ENCODE peak calls at places on chromosome 5, in eight cellular contexts. One of them, this sample, is unnamed.

GRCh38 chr5:132100672-132101261 is 27.2 kb downstream of the CSF2 start:
- DNase-seq in LHCN-M2: no peak
- DNase-seq in stimulated activated CD4-positive, alpha-beta T cell treated with anti-CD3 and anti-CD28 coated beads, TNF-alpha, amount 100 ng/mL, for 4 hours: no peak
- DNase-seq in stimulated activated CD8-positive, alpha-beta memory T cell treated with anti-CD3 and anti-CD28 coated beads, Interleukin-12 subunit alpha, Interleukin-12 subunit beta, amount 100 ng/mL, for 1 hour: no peak
- DNase-seq in H7: no peak
- DNase-seq in activated CD4-positive, alpha-beta memory T cell treated with anti-CD3 and anti-CD28 coated beads for 36 hours: peak
- DNase-seq in NCI-H774: no peak
- DNase-seq in IMR-90: no peak
- DNase-seq in this sample: no peak

GRCh38 chr5:133287500-133287899 is 235.7 kb downstream of the HSPA4 start:
- DNase-seq in LHCN-M2: peak
- DNase-seq in stimulated activated CD4-positive, alpha-beta T cell treated with anti-CD3 and anti-CD28 coated beads, TNF-alpha, amount 100 ng/mL, for 4 hours: no peak
- DNase-seq in stimulated activated CD8-positive, alpha-beta memory T cell treated with anti-CD3 and anti-CD28 coated beads, Interleukin-12 subunit alpha, Interleukin-12 subunit beta, amount 100 ng/mL, for 1 hour: peak
- DNase-seq in H7: peak
- DNase-seq in activated CD4-positive, alpha-beta memory T cell treated with anti-CD3 and anti-CD28 coated beads for 36 hours: no peak
- DNase-seq in NCI-H774: no peak
- DNase-seq in IMR-90: peak
- DNase-seq in this sample: peak

GRCh38 chr5:167899490-167899889 is 392.0 kb upstream of the WWC1 start:
- DNase-seq in LHCN-M2: peak
- DNase-seq in stimulated activated CD4-positive, alpha-beta T cell treated with anti-CD3 and anti-CD28 coated beads, TNF-alpha, amount 100 ng/mL, for 4 hours: no peak
- DNase-seq in stimulated activated CD8-positive, alpha-beta memory T cell treated with anti-CD3 and anti-CD28 coated beads, Interleukin-12 subunit alpha, Interleukin-12 subunit beta, amount 100 ng/mL, for 1 hour: no peak
- DNase-seq in H7: no peak
- DNase-seq in activated CD4-positive, alpha-beta memory T cell treated with anti-CD3 and anti-CD28 coated beads for 36 hours: no peak
- DNase-seq in NCI-H774: no peak
- DNase-seq in IMR-90: peak
- DNase-seq in this sample: no peak

GRCh38 chr5:171595801-171596231 is 176.4 kb downstream of the FGF18 start:
- DNase-seq in LHCN-M2: peak
- DNase-seq in stimulated activated CD4-positive, alpha-beta T cell treated with anti-CD3 and anti-CD28 coated beads, TNF-alpha, amount 100 ng/mL, for 4 hours: no peak
- DNase-seq in stimulated activated CD8-positive, alpha-beta memory T cell treated with anti-CD3 and anti-CD28 coated beads, Interleukin-12 subunit alpha, Interleukin-12 subunit beta, amount 100 ng/mL, for 1 hour: no peak
- DNase-seq in H7: no peak
- DNase-seq in activated CD4-positive, alpha-beta memory T cell treated with anti-CD3 and anti-CD28 coated beads for 36 hours: peak
- DNase-seq in NCI-H774: no peak
- DNase-seq in IMR-90: peak
- DNase-seq in this sample: no peak

GRCh38 chr5:75054110-75054930 is 2.0 kb upstream of the GCNT4 start:
- DNase-seq in LHCN-M2: no peak
- DNase-seq in stimulated activated CD4-positive, alpha-beta T cell treated with anti-CD3 and anti-CD28 coated beads, TNF-alpha, amount 100 ng/mL, for 4 hours: no peak
- DNase-seq in stimulated activated CD8-positive, alpha-beta memory T cell treated with anti-CD3 and anti-CD28 coated beads, Interleukin-12 subunit alpha, Interleukin-12 subunit beta, amount 100 ng/mL, for 1 hour: no peak
- DNase-seq in H7: peak
- DNase-seq in activated CD4-positive, alpha-beta memory T cell treated with anti-CD3 and anti-CD28 coated beads for 36 hours: no peak
- DNase-seq in NCI-H774: no peak
- DNase-seq in IMR-90: peak
- DNase-seq in this sample: no peak

GRCh38 chr5:173638631-173639030 is 22.2 kb upstream of the BOD1 start:
- DNase-seq in LHCN-M2: no peak
- DNase-seq in stimulated activated CD4-positive, alpha-beta T cell treated with anti-CD3 and anti-CD28 coated beads, TNF-alpha, amount 100 ng/mL, for 4 hours: no peak
- DNase-seq in stimulated activated CD8-positive, alpha-beta memory T cell treated with anti-CD3 and anti-CD28 coated beads, Interleukin-12 subunit alpha, Interleukin-12 subunit beta, amount 100 ng/mL, for 1 hour: no peak
- DNase-seq in H7: no peak
- DNase-seq in activated CD4-positive, alpha-beta memory T cell treated with anti-CD3 and anti-CD28 coated beads for 36 hours: no peak
- DNase-seq in NCI-H774: no peak
- DNase-seq in IMR-90: no peak
- DNase-seq in this sample: no peak

GRCh38 chr5:176887252-176887849 is 11.8 kb downstream of the HK3 start:
- DNase-seq in LHCN-M2: no peak
- DNase-seq in stimulated activated CD4-positive, alpha-beta T cell treated with anti-CD3 and anti-CD28 coated beads, TNF-alpha, amount 100 ng/mL, for 4 hours: no peak
- DNase-seq in stimulated activated CD8-positive, alpha-beta memory T cell treated with anti-CD3 and anti-CD28 coated beads, Interleukin-12 subunit alpha, Interleukin-12 subunit beta, amount 100 ng/mL, for 1 hour: no peak
- DNase-seq in H7: peak
- DNase-seq in activated CD4-positive, alpha-beta memory T cell treated with anti-CD3 and anti-CD28 coated beads for 36 hours: no peak
- DNase-seq in NCI-H774: no peak
- DNase-seq in IMR-90: no peak
- DNase-seq in this sample: no peak

GRCh38 chr5:8376478-8376877 is 507.5 kb downstream of the MTRR start:
- DNase-seq in LHCN-M2: no peak
- DNase-seq in stimulated activated CD4-positive, alpha-beta T cell treated with anti-CD3 and anti-CD28 coated beads, TNF-alpha, amount 100 ng/mL, for 4 hours: no peak
- DNase-seq in stimulated activated CD8-positive, alpha-beta memory T cell treated with anti-CD3 and anti-CD28 coated beads, Interleukin-12 subunit alpha, Interleukin-12 subunit beta, amount 100 ng/mL, for 1 hour: no peak
- DNase-seq in H7: no peak
- DNase-seq in activated CD4-positive, alpha-beta memory T cell treated with anti-CD3 and anti-CD28 coated beads for 36 hours: peak
- DNase-seq in NCI-H774: no peak
- DNase-seq in IMR-90: no peak
- DNase-seq in this sample: no peak

GRCh38 chr5:82620957-82621600 is 342.9 kb upstream of the RPS23 start:
- DNase-seq in LHCN-M2: peak
- DNase-seq in stimulated activated CD4-positive, alpha-beta T cell treated with anti-CD3 and anti-CD28 coated beads, TNF-alpha, amount 100 ng/mL, for 4 hours: no peak
- DNase-seq in stimulated activated CD8-positive, alpha-beta memory T cell treated with anti-CD3 and anti-CD28 coated beads, Interleukin-12 subunit alpha, Interleukin-12 subunit beta, amount 100 ng/mL, for 1 hour: no peak
- DNase-seq in H7: no peak
- DNase-seq in activated CD4-positive, alpha-beta memory T cell treated with anti-CD3 and anti-CD28 coated beads for 36 hours: no peak
- DNase-seq in NCI-H774: no peak
- DNase-seq in IMR-90: no peak
- DNase-seq in this sample: no peak

GRCh38 chr5:147267082-147267832 is 32.4 kb downstream of the STK32A start:
- DNase-seq in LHCN-M2: no peak
- DNase-seq in stimulated activated CD4-positive, alpha-beta T cell treated with anti-CD3 and anti-CD28 coated beads, TNF-alpha, amount 100 ng/mL, for 4 hours: no peak
- DNase-seq in stimulated activated CD8-positive, alpha-beta memory T cell treated with anti-CD3 and anti-CD28 coated beads, Interleukin-12 subunit alpha, Interleukin-12 subunit beta, amount 100 ng/mL, for 1 hour: no peak
- DNase-seq in H7: no peak
- DNase-seq in activated CD4-positive, alpha-beta memory T cell treated with anti-CD3 and anti-CD28 coated beads for 36 hours: no peak
- DNase-seq in NCI-H774: no peak
- DNase-seq in IMR-90: no peak
- DNase-seq in this sample: no peak

GRCh38 chr5:82308997-82309670 is 31.0 kb upstream of the RPS23 start:
- DNase-seq in LHCN-M2: no peak
- DNase-seq in stimulated activated CD4-positive, alpha-beta T cell treated with anti-CD3 and anti-CD28 coated beads, TNF-alpha, amount 100 ng/mL, for 4 hours: no peak
- DNase-seq in stimulated activated CD8-positive, alpha-beta memory T cell treated with anti-CD3 and anti-CD28 coated beads, Interleukin-12 subunit alpha, Interleukin-12 subunit beta, amount 100 ng/mL, for 1 hour: no peak
- DNase-seq in H7: no peak
- DNase-seq in activated CD4-positive, alpha-beta memory T cell treated with anti-CD3 and anti-CD28 coated beads for 36 hours: no peak
- DNase-seq in NCI-H774: no peak
- DNase-seq in IMR-90: peak
- DNase-seq in this sample: no peak

GRCh38 chr5:67490543-67491321 is 294.1 kb upstream of the CD180 start:
- DNase-seq in LHCN-M2: no peak
- DNase-seq in stimulated activated CD4-positive, alpha-beta T cell treated with anti-CD3 and anti-CD28 coated beads, TNF-alpha, amount 100 ng/mL, for 4 hours: no peak
- DNase-seq in stimulated activated CD8-positive, alpha-beta memory T cell treated with anti-CD3 and anti-CD28 coated beads, Interleukin-12 subunit alpha, Interleukin-12 subunit beta, amount 100 ng/mL, for 1 hour: no peak
- DNase-seq in H7: no peak
- DNase-seq in activated CD4-positive, alpha-beta memory T cell treated with anti-CD3 and anti-CD28 coated beads for 36 hours: no peak
- DNase-seq in NCI-H774: no peak
- DNase-seq in IMR-90: no peak
- DNase-seq in this sample: no peak

GRCh38 chr5:56951131-56951945 is 585 bp downstream of the MIER3 start:
- DNase-seq in LHCN-M2: peak
- DNase-seq in stimulated activated CD4-positive, alpha-beta T cell treated with anti-CD3 and anti-CD28 coated beads, TNF-alpha, amount 100 ng/mL, for 4 hours: no peak
- DNase-seq in stimulated activated CD8-positive, alpha-beta memory T cell treated with anti-CD3 and anti-CD28 coated beads, Interleukin-12 subunit alpha, Interleukin-12 subunit beta, amount 100 ng/mL, for 1 hour: no peak
- DNase-seq in H7: peak
- DNase-seq in activated CD4-positive, alpha-beta memory T cell treated with anti-CD3 and anti-CD28 coated beads for 36 hours: peak
- DNase-seq in NCI-H774: no peak
- DNase-seq in IMR-90: no peak
- DNase-seq in this sample: peak

GRCh38 chr5:169063269-169063919 is 237.5 kb downstream of the SLIT3 start:
- DNase-seq in LHCN-M2: no peak
- DNase-seq in stimulated activated CD4-positive, alpha-beta T cell treated with anti-CD3 and anti-CD28 coated beads, TNF-alpha, amount 100 ng/mL, for 4 hours: no peak
- DNase-seq in stimulated activated CD8-positive, alpha-beta memory T cell treated with anti-CD3 and anti-CD28 coated beads, Interleukin-12 subunit alpha, Interleukin-12 subunit beta, amount 100 ng/mL, for 1 hour: no peak
- DNase-seq in H7: peak
- DNase-seq in activated CD4-positive, alpha-beta memory T cell treated with anti-CD3 and anti-CD28 coated beads for 36 hours: no peak
- DNase-seq in NCI-H774: no peak
- DNase-seq in IMR-90: no peak
- DNase-seq in this sample: no peak

GRCh38 chr5:142618125-142618524 is 67.8 kb downstream of the FGF1 start:
- DNase-seq in LHCN-M2: peak
- DNase-seq in stimulated activated CD4-positive, alpha-beta T cell treated with anti-CD3 and anti-CD28 coated beads, TNF-alpha, amount 100 ng/mL, for 4 hours: no peak
- DNase-seq in stimulated activated CD8-positive, alpha-beta memory T cell treated with anti-CD3 and anti-CD28 coated beads, Interleukin-12 subunit alpha, Interleukin-12 subunit beta, amount 100 ng/mL, for 1 hour: no peak
- DNase-seq in H7: no peak
- DNase-seq in activated CD4-positive, alpha-beta memory T cell treated with anti-CD3 and anti-CD28 coated beads for 36 hours: peak
- DNase-seq in NCI-H774: no peak
- DNase-seq in IMR-90: peak
- DNase-seq in this sample: no peak

GRCh38 chr5:132086277-132086794 is 12.7 kb downstream of the CSF2 start:
- DNase-seq in LHCN-M2: peak
- DNase-seq in stimulated activated CD4-positive, alpha-beta T cell treated with anti-CD3 and anti-CD28 coated beads, TNF-alpha, amount 100 ng/mL, for 4 hours: no peak
- DNase-seq in stimulated activated CD8-positive, alpha-beta memory T cell treated with anti-CD3 and anti-CD28 coated beads, Interleukin-12 subunit alpha, Interleukin-12 subunit beta, amount 100 ng/mL, for 1 hour: no peak
- DNase-seq in H7: no peak
- DNase-seq in activated CD4-positive, alpha-beta memory T cell treated with anti-CD3 and anti-CD28 coated beads for 36 hours: no peak
- DNase-seq in NCI-H774: no peak
- DNase-seq in IMR-90: peak
- DNase-seq in this sample: no peak

GRCh38 chr5:172325452-172325851 is 41.9 kb upstream of the UBTD2 start:
- DNase-seq in LHCN-M2: no peak
- DNase-seq in stimulated activated CD4-positive, alpha-beta T cell treated with anti-CD3 and anti-CD28 coated beads, TNF-alpha, amount 100 ng/mL, for 4 hours: no peak
- DNase-seq in stimulated activated CD8-positive, alpha-beta memory T cell treated with anti-CD3 and anti-CD28 coated beads, Interleukin-12 subunit alpha, Interleukin-12 subunit beta, amount 100 ng/mL, for 1 hour: no peak
- DNase-seq in H7: no peak
- DNase-seq in activated CD4-positive, alpha-beta memory T cell treated with anti-CD3 and anti-CD28 coated beads for 36 hours: no peak
- DNase-seq in NCI-H774: no peak
- DNase-seq in IMR-90: no peak
- DNase-seq in this sample: no peak

GRCh38 chr5:115510145-115510640 is 34.4 kb downstream of the FEM1C start:
- DNase-seq in LHCN-M2: no peak
- DNase-seq in stimulated activated CD4-positive, alpha-beta T cell treated with anti-CD3 and anti-CD28 coated beads, TNF-alpha, amount 100 ng/mL, for 4 hours: no peak
- DNase-seq in stimulated activated CD8-positive, alpha-beta memory T cell treated with anti-CD3 and anti-CD28 coated beads, Interleukin-12 subunit alpha, Interleukin-12 subunit beta, amount 100 ng/mL, for 1 hour: no peak
- DNase-seq in H7: no peak
- DNase-seq in activated CD4-positive, alpha-beta memory T cell treated with anti-CD3 and anti-CD28 coated beads for 36 hours: no peak
- DNase-seq in NCI-H774: no peak
- DNase-seq in IMR-90: no peak
- DNase-seq in this sample: no peak

GRCh38 chr5:141753143-141753970 is 71.3 kb upstream of the ARAP3 start:
- DNase-seq in LHCN-M2: no peak
- DNase-seq in stimulated activated CD4-positive, alpha-beta T cell treated with anti-CD3 and anti-CD28 coated beads, TNF-alpha, amount 100 ng/mL, for 4 hours: no peak
- DNase-seq in stimulated activated CD8-positive, alpha-beta memory T cell treated with anti-CD3 and anti-CD28 coated beads, Interleukin-12 subunit alpha, Interleukin-12 subunit beta, amount 100 ng/mL, for 1 hour: no peak
- DNase-seq in H7: peak
- DNase-seq in activated CD4-positive, alpha-beta memory T cell treated with anti-CD3 and anti-CD28 coated beads for 36 hours: no peak
- DNase-seq in NCI-H774: no peak
- DNase-seq in IMR-90: no peak
- DNase-seq in this sample: no peak

GRCh38 chr5:128143911-128144310 is 60.3 kb downstream of the SLC12A2 start:
- DNase-seq in LHCN-M2: no peak
- DNase-seq in stimulated activated CD4-positive, alpha-beta T cell treated with anti-CD3 and anti-CD28 coated beads, TNF-alpha, amount 100 ng/mL, for 4 hours: no peak
- DNase-seq in stimulated activated CD8-positive, alpha-beta memory T cell treated with anti-CD3 and anti-CD28 coated beads, Interleukin-12 subunit alpha, Interleukin-12 subunit beta, amount 100 ng/mL, for 1 hour: no peak
- DNase-seq in H7: no peak
- DNase-seq in activated CD4-positive, alpha-beta memory T cell treated with anti-CD3 and anti-CD28 coated beads for 36 hours: no peak
- DNase-seq in NCI-H774: no peak
- DNase-seq in IMR-90: no peak
- DNase-seq in this sample: no peak

GRCh38 chr5:59158165-59158564 is 575.3 kb downstream of the RAB3C start:
- DNase-seq in LHCN-M2: peak
- DNase-seq in stimulated activated CD4-positive, alpha-beta T cell treated with anti-CD3 and anti-CD28 coated beads, TNF-alpha, amount 100 ng/mL, for 4 hours: no peak
- DNase-seq in stimulated activated CD8-positive, alpha-beta memory T cell treated with anti-CD3 and anti-CD28 coated beads, Interleukin-12 subunit alpha, Interleukin-12 subunit beta, amount 100 ng/mL, for 1 hour: no peak
- DNase-seq in H7: no peak
- DNase-seq in activated CD4-positive, alpha-beta memory T cell treated with anti-CD3 and anti-CD28 coated beads for 36 hours: no peak
- DNase-seq in NCI-H774: no peak
- DNase-seq in IMR-90: peak
- DNase-seq in this sample: no peak

GRCh38 chr5:177494356-177495195 is 2.8 kb downstream of the PDLIM7 start:
- DNase-seq in LHCN-M2: peak
- DNase-seq in stimulated activated CD4-positive, alpha-beta T cell treated with anti-CD3 and anti-CD28 coated beads, TNF-alpha, amount 100 ng/mL, for 4 hours: no peak
- DNase-seq in stimulated activated CD8-positive, alpha-beta memory T cell treated with anti-CD3 and anti-CD28 coated beads, Interleukin-12 subunit alpha, Interleukin-12 subunit beta, amount 100 ng/mL, for 1 hour: no peak
- DNase-seq in H7: peak
- DNase-seq in activated CD4-positive, alpha-beta memory T cell treated with anti-CD3 and anti-CD28 coated beads for 36 hours: peak
- DNase-seq in NCI-H774: no peak
- DNase-seq in IMR-90: peak
- DNase-seq in this sample: no peak

GRCh38 chr5:154196955-154197652 is 6.6 kb downstream of the GALNT10 start:
- DNase-seq in LHCN-M2: no peak
- DNase-seq in stimulated activated CD4-positive, alpha-beta T cell treated with anti-CD3 and anti-CD28 coated beads, TNF-alpha, amount 100 ng/mL, for 4 hours: no peak
- DNase-seq in stimulated activated CD8-positive, alpha-beta memory T cell treated with anti-CD3 and anti-CD28 coated beads, Interleukin-12 subunit alpha, Interleukin-12 subunit beta, amount 100 ng/mL, for 1 hour: no peak
- DNase-seq in H7: no peak
- DNase-seq in activated CD4-positive, alpha-beta memory T cell treated with anti-CD3 and anti-CD28 coated beads for 36 hours: no peak
- DNase-seq in NCI-H774: no peak
- DNase-seq in IMR-90: peak
- DNase-seq in this sample: no peak

GRCh38 chr5:78761831-78762230 is 113.3 kb upstream of the LHFPL2 start:
- DNase-seq in LHCN-M2: no peak
- DNase-seq in stimulated activated CD4-positive, alpha-beta T cell treated with anti-CD3 and anti-CD28 coated beads, TNF-alpha, amount 100 ng/mL, for 4 hours: no peak
- DNase-seq in stimulated activated CD8-positive, alpha-beta memory T cell treated with anti-CD3 and anti-CD28 coated beads, Interleukin-12 subunit alpha, Interleukin-12 subunit beta, amount 100 ng/mL, for 1 hour: no peak
- DNase-seq in H7: no peak
- DNase-seq in activated CD4-positive, alpha-beta memory T cell treated with anti-CD3 and anti-CD28 coated beads for 36 hours: no peak
- DNase-seq in NCI-H774: no peak
- DNase-seq in IMR-90: no peak
- DNase-seq in this sample: no peak

GRCh38 chr5:171149333-171149732 is 159.7 kb upstream of the TLX3 start:
- DNase-seq in LHCN-M2: no peak
- DNase-seq in stimulated activated CD4-positive, alpha-beta T cell treated with anti-CD3 and anti-CD28 coated beads, TNF-alpha, amount 100 ng/mL, for 4 hours: no peak
- DNase-seq in stimulated activated CD8-positive, alpha-beta memory T cell treated with anti-CD3 and anti-CD28 coated beads, Interleukin-12 subunit alpha, Interleukin-12 subunit beta, amount 100 ng/mL, for 1 hour: no peak
- DNase-seq in H7: no peak
- DNase-seq in activated CD4-positive, alpha-beta memory T cell treated with anti-CD3 and anti-CD28 coated beads for 36 hours: no peak
- DNase-seq in NCI-H774: no peak
- DNase-seq in IMR-90: no peak
- DNase-seq in this sample: no peak

GRCh38 chr5:148209151-148209550 is 6.3 kb downstream of the SPINK6 start:
- DNase-seq in LHCN-M2: no peak
- DNase-seq in stimulated activated CD4-positive, alpha-beta T cell treated with anti-CD3 and anti-CD28 coated beads, TNF-alpha, amount 100 ng/mL, for 4 hours: no peak
- DNase-seq in stimulated activated CD8-positive, alpha-beta memory T cell treated with anti-CD3 and anti-CD28 coated beads, Interleukin-12 subunit alpha, Interleukin-12 subunit beta, amount 100 ng/mL, for 1 hour: no peak
- DNase-seq in H7: no peak
- DNase-seq in activated CD4-positive, alpha-beta memory T cell treated with anti-CD3 and anti-CD28 coated beads for 36 hours: no peak
- DNase-seq in NCI-H774: peak
- DNase-seq in IMR-90: no peak
- DNase-seq in this sample: no peak

GRCh38 chr5:151633892-151634291 is 42.8 kb upstream of the FAT2 start:
- DNase-seq in LHCN-M2: no peak
- DNase-seq in stimulated activated CD4-positive, alpha-beta T cell treated with anti-CD3 and anti-CD28 coated beads, TNF-alpha, amount 100 ng/mL, for 4 hours: no peak
- DNase-seq in stimulated activated CD8-positive, alpha-beta memory T cell treated with anti-CD3 and anti-CD28 coated beads, Interleukin-12 subunit alpha, Interleukin-12 subunit beta, amount 100 ng/mL, for 1 hour: no peak
- DNase-seq in H7: no peak
- DNase-seq in activated CD4-positive, alpha-beta memory T cell treated with anti-CD3 and anti-CD28 coated beads for 36 hours: no peak
- DNase-seq in NCI-H774: no peak
- DNase-seq in IMR-90: no peak
- DNase-seq in this sample: no peak

GRCh38 chr5:141513627-141514329 is 24.9 kb downstream of the PCDHGC5 start:
- DNase-seq in LHCN-M2: peak
- DNase-seq in stimulated activated CD4-positive, alpha-beta T cell treated with anti-CD3 and anti-CD28 coated beads, TNF-alpha, amount 100 ng/mL, for 4 hours: peak
- DNase-seq in stimulated activated CD8-positive, alpha-beta memory T cell treated with anti-CD3 and anti-CD28 coated beads, Interleukin-12 subunit alpha, Interleukin-12 subunit beta, amount 100 ng/mL, for 1 hour: peak
- DNase-seq in H7: peak
- DNase-seq in activated CD4-positive, alpha-beta memory T cell treated with anti-CD3 and anti-CD28 coated beads for 36 hours: peak
- DNase-seq in NCI-H774: no peak
- DNase-seq in IMR-90: peak
- DNase-seq in this sample: no peak

GRCh38 chr5:177520906-177521513 is 4.2 kb upstream of the DDX41 start:
- DNase-seq in LHCN-M2: peak
- DNase-seq in stimulated activated CD4-positive, alpha-beta T cell treated with anti-CD3 and anti-CD28 coated beads, TNF-alpha, amount 100 ng/mL, for 4 hours: no peak
- DNase-seq in stimulated activated CD8-positive, alpha-beta memory T cell treated with anti-CD3 and anti-CD28 coated beads, Interleukin-12 subunit alpha, Interleukin-12 subunit beta, amount 100 ng/mL, for 1 hour: no peak
- DNase-seq in H7: no peak
- DNase-seq in activated CD4-positive, alpha-beta memory T cell treated with anti-CD3 and anti-CD28 coated beads for 36 hours: no peak
- DNase-seq in NCI-H774: no peak
- DNase-seq in IMR-90: no peak
- DNase-seq in this sample: no peak

GRCh38 chr5:109692011-109692410 is 2.3 kb downstream of the MAN2A1 start:
- DNase-seq in LHCN-M2: peak
- DNase-seq in stimulated activated CD4-positive, alpha-beta T cell treated with anti-CD3 and anti-CD28 coated beads, TNF-alpha, amount 100 ng/mL, for 4 hours: no peak
- DNase-seq in stimulated activated CD8-positive, alpha-beta memory T cell treated with anti-CD3 and anti-CD28 coated beads, Interleukin-12 subunit alpha, Interleukin-12 subunit beta, amount 100 ng/mL, for 1 hour: no peak
- DNase-seq in H7: no peak
- DNase-seq in activated CD4-positive, alpha-beta memory T cell treated with anti-CD3 and anti-CD28 coated beads for 36 hours: no peak
- DNase-seq in NCI-H774: no peak
- DNase-seq in IMR-90: peak
- DNase-seq in this sample: no peak

GRCh38 chr5:66255702-66256101 is 111.6 kb downstream of the SREK1 start:
- DNase-seq in LHCN-M2: no peak
- DNase-seq in stimulated activated CD4-positive, alpha-beta T cell treated with anti-CD3 and anti-CD28 coated beads, TNF-alpha, amount 100 ng/mL, for 4 hours: no peak
- DNase-seq in stimulated activated CD8-positive, alpha-beta memory T cell treated with anti-CD3 and anti-CD28 coated beads, Interleukin-12 subunit alpha, Interleukin-12 subunit beta, amount 100 ng/mL, for 1 hour: no peak
- DNase-seq in H7: no peak
- DNase-seq in activated CD4-positive, alpha-beta memory T cell treated with anti-CD3 and anti-CD28 coated beads for 36 hours: no peak
- DNase-seq in NCI-H774: no peak
- DNase-seq in IMR-90: no peak
- DNase-seq in this sample: no peak

This sample was measured in GM18507.